ENCODE peak calls at places on chromosome 7, in nine cellular contexts. D is NB4; S is ascending aorta; B is brain microvascular endothelial cell; Z is CD4-positive, alpha-beta T cell; J is CD8-positive, alpha-beta T cell; W is fibroblast of mammary gland; Q is fibroblast of lung; H is MCF 10A. E is an unnamed sample.
A peak's percentile ranks its signal among the peaks of the same experiment; 100 is the strongest.

GRCh38 chr7:26705567-26705966 is 158.8 kb downstream of the SKAP2 start:
- DNase-seq in S (no peak), Q (peak; percentile 98), D (no peak), Z (no peak), H (peak; percentile 92), W (peak; percentile 98), B (peak; percentile 86), J (no peak), E (peak; percentile 89)

GRCh38 chr7:157780312-157780711 is 443.5 kb downstream of the DNAJB6 start:
- DNase-seq in W (no peak), D (no peak), J (no peak), B (no peak), S (no peak), H (no peak), Q (no peak), Z (no peak), E (no peak)

GRCh38 chr7:49974035-49974434 is 119.0 kb downstream of the ZPBP start:
- DNase-seq in H (no peak), S (no peak), Q (no peak), W (no peak), B (no peak), D (no peak), Z (no peak), J (no peak), E (no peak)

GRCh38 chr7:28160551-28160991 is 20.0 kb downstream of the JAZF1 start:
- DNase-seq in B (peak; percentile 60), W (no peak), H (no peak), D (no peak), S (no peak), J (no peak), Z (no peak), Q (no peak), E (peak; percentile 50)

GRCh38 chr7:7051221-7051877 is 131.0 kb upstream of the C1GALT1 start:
- DNase-seq in H (no peak), Q (no peak), J (no peak), Z (no peak), S (no peak), D (peak; percentile 57), B (no peak), W (no peak), E (no peak)

GRCh38 chr7:40711706-40712105 is 576.9 kb downstream of the SUGCT start:
- DNase-seq in Q (no peak), B (no peak), J (no peak), W (no peak), Z (no peak), S (no peak), H (no peak), D (no peak), E (no peak)

GRCh38 chr7:115941703-115942268 is 88.8 kb downstream of the TFEC start:
- DNase-seq in H (no peak), B (peak; percentile 74), Z (no peak), S (no peak), Q (peak; percentile 15), J (no peak), W (peak; percentile 49), D (no peak), E (peak; percentile 14)

GRCh38 chr7:98189559-98189958 is 21.7 kb upstream of the BHLHA15 start:
- DNase-seq in B (no peak), H (no peak), Q (no peak), S (no peak), Z (no peak), D (no peak), W (no peak), J (no peak), E (no peak)

GRCh38 chr7:107122483-107122882 is 46.3 kb upstream of the HBP1 start:
- DNase-seq in W (peak; percentile 33), D (no peak), J (no peak), Z (no peak), S (no peak), H (peak; percentile 25), Q (peak; percentile 90), B (no peak), E (no peak)

GRCh38 chr7:17651926-17652385 is 288.3 kb downstream of the SNX13 start:
- DNase-seq in Z (no peak), H (peak; percentile 73), W (peak; percentile 97), J (no peak), S (no peak), D (no peak), B (peak; percentile 63), Q (peak; percentile 93), E (peak; percentile 87)

GRCh38 chr7:146736446-146737190 is 620.0 kb downstream of the CNTNAP2 start:
- DNase-seq in H (peak; percentile 22), B (peak; percentile 16), D (no peak), S (no peak), Z (no peak), J (no peak), Q (peak; percentile 15), W (no peak), E (no peak)

GRCh38 chr7:120091807-120092206 is 181.2 kb upstream of the KCND2 start:
- DNase-seq in S (no peak), B (no peak), D (no peak), H (no peak), Q (no peak), Z (no peak), J (no peak), W (no peak), E (no peak)

GRCh38 chr7:3021825-3022224 is 21.8 kb downstream of the CARD11 start:
- DNase-seq in Z (no peak), S (no peak), J (no peak), H (no peak), W (no peak), D (no peak), Q (no peak), B (no peak), E (no peak)

GRCh38 chr7:132207782-132208181 is 368.5 kb downstream of the PLXNA4 start:
- DNase-seq in Q (no peak), W (no peak), H (no peak), B (no peak), S (no peak), J (no peak), D (no peak), Z (no peak), E (no peak)

GRCh38 chr7:148060724-148061123 is 529.8 kb upstream of the C7orf33 start:
- DNase-seq in W (no peak), Z (no peak), H (no peak), S (no peak), J (no peak), D (no peak), Q (no peak), B (no peak), E (no peak)

GRCh38 chr7:46290374-46291061 is 369.4 kb upstream of the IGFBP3 start:
- DNase-seq in S (no peak), D (no peak), B (no peak), W (peak; percentile 23), J (no peak), H (peak; percentile 1), Q (no peak), Z (no peak), E (no peak)

GRCh38 chr7:46291601-46292150 is 370.6 kb upstream of the IGFBP3 start:
- DNase-seq in B (peak; percentile 85), H (peak; percentile 82), Z (no peak), D (no peak), S (peak; percentile 67), W (peak; percentile 94), Q (peak; percentile 76), J (no peak), E (peak; percentile 70)

GRCh38 chr7:46288010-46288409 is 366.9 kb upstream of the IGFBP3 start:
- DNase-seq in W (no peak), H (no peak), S (no peak), J (no peak), Q (no peak), Z (no peak), D (no peak), B (no peak), E (no peak)

GRCh38 chr7:46286957-46287356 is 365.9 kb upstream of the IGFBP3 start:
- DNase-seq in H (no peak), D (no peak), B (no peak), J (no peak), W (no peak), Q (no peak), S (no peak), Z (no peak), E (no peak)

GRCh38 chr7:46291064-46291463 is 370.0 kb upstream of the IGFBP3 start:
- DNase-seq in Q (peak; percentile 17), W (peak; percentile 85), J (no peak), D (no peak), S (no peak), H (peak; percentile 85), B (peak; percentile 47), Z (no peak), E (peak; percentile 80)
- TF ChIP-seq CTCF in Q (no peak), W (no peak), J (no peak), D (no peak), S (no peak), H (no peak), B (no peak), Z (no peak), E (no peak)

DNA sequence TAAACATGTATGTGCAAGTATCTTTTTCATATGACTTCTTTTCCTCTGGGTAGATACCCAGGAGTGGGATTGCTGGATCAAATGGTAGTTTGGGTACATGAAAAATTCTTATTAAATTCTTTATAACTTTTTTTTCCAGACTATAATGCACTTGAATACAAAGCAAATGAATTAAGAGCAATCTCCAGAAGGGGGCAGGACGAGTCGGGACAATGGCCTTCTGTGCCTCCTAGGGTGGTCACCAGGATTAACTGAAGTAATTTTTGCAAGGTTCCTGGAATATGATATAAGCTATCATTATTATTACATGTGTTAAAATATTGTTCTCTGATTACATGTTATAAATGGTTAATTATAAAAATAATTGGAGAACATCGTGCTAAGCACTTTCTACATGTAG is 127.2 kb downstream of the PPP1R17 start:
- DNase-seq in D (peak; percentile 19), W (peak; percentile 24), J (no peak), Q (peak; percentile 20), Z (no peak), H (peak; percentile 26), B (peak; percentile 22), S (no peak), E (no peak)
- TF ChIP-seq CTCF in D (no peak), W (peak; percentile 3), J (no peak), Q (peak; percentile 15), Z (no peak), H (peak; percentile 14), B (peak; percentile 55), S (no peak), E (peak; percentile 34)

GRCh38 chr7:94095359-94096009 is 91.3 kb upstream of the BET1 start:
- DNase-seq in J (no peak), W (no peak), Q (no peak), Z (no peak), H (no peak), S (no peak), D (no peak), B (no peak), E (no peak)

GRCh38 chr7:94100723-94101345 is 96.7 kb upstream of the BET1 start:
- DNase-seq in W (no peak), D (no peak), S (no peak), Q (no peak), J (no peak), H (no peak), Z (no peak), B (no peak), E (no peak)
- TF ChIP-seq CTCF in W (no peak), D (no peak), S (no peak), Q (no peak), J (no peak), H (no peak), Z (no peak), B (no peak), E (no peak)

DNA sequence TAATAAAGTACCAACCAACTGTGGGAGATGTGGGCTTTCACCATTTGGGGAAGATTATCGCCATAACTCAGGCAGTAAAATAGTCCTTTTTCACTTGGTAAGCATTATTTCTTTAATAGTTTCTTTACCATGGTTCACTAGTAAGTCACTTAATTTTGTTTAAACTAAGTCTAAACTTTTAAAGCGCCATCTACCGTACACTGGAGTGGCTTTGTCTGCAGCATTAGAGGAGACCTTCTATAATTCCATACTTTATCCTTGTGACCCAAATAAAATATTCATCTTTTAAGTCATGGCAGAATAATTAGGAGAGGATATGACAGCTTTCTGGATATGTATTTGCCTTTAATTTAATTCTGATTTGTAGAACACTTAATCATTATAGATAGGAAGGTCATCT is 468.0 kb downstream of the MAGI2 start:
- DNase-seq in Q (peak; percentile 14), W (no peak), B (no peak), D (no peak), S (no peak), H (no peak), J (no peak), Z (no peak), E (no peak)
- TF ChIP-seq CTCF in Q (no peak), W (no peak), B (no peak), D (no peak), S (no peak), H (no peak), J (no peak), Z (no peak), E (peak; percentile 36)